ENCODE peak calls at places on chromosomes 1 and 21, in eight cellular contexts. O is Peyer's patch; K is CD8-positive, alpha-beta T cell; N is pancreas; P is right lobe of liver; E is cardiac muscle cell; X is neural progenitor cell; V is tibial nerve. D is an unnamed sample. For H3K36me3, the result is how much of the 10 kb centered on the place peaks cover.

GRCh38 chr1:42866549-42866948 is 20.1 kb downstream of the ZNF691 start:
- DNase-seq in O (no peak), K (no peak), N (no peak), P (no peak), E (no peak), X (no peak), V (no peak), D (no peak)

GRCh38 chr21:42145569-42146250 is 73.2 kb upstream of the ABCG1 start:
- DNase-seq in O (peak), K (peak), N (peak), P (no peak), E (peak), X (peak), V (peak), D (peak)

GRCh38 chr1:209241481-209241880 is 342.0 kb upstream of the CAMK1G start:
- DNase-seq in O (no peak), K (no peak), N (no peak), P (no peak), E (peak), X (no peak), V (no peak), D (no peak)

GRCh38 chr1:93180723-93181613 is at the start of gene CCDC18:
- DNase-seq in O (peak), K (peak), N (no peak), P (no peak), E (peak), X (no peak), V (peak), D (no peak)

GRCh38 chr1:200291106-200291505 is 118.7 kb downstream of the ZNF281 start:
- DNase-seq in O (no peak), K (no peak), N (no peak), P (no peak), E (no peak), X (no peak), V (no peak), D (no peak)

GRCh38 chr1:176049582-176049981 is 157.5 kb downstream of the COP1 start:
- DNase-seq in O (no peak), K (no peak), N (no peak), P (no peak), E (no peak), X (no peak), V (no peak), D (no peak)

GRCh38 chr1:231938651-231939050 is 312.1 kb downstream of the DISC1 start:
- DNase-seq in O (no peak), K (no peak), N (no peak), P (no peak), E (peak), X (no peak), V (no peak), D (no peak)

GRCh38 chr1:90357980-90358379 is 359.1 kb downstream of the BARHL2 start:
- DNase-seq in O (no peak), K (no peak), N (no peak), P (no peak), E (no peak), X (no peak), V (no peak), D (no peak)

GRCh38 chr1:186183970-186184628 is 191.0 kb downstream of the TPR start:
- DNase-seq in O (no peak), K (no peak), N (no peak), P (no peak), E (no peak), X (no peak), V (no peak), D (no peak)

GRCh38 chr1:195568389-195568788 is 1039.9 kb downstream of the KCNT2 start:
- DNase-seq in O (no peak), K (no peak), N (no peak), P (no peak), E (no peak), X (no peak), V (no peak), D (no peak)

GRCh38 chr1:23013657-23014056 is 2.0 kb downstream of the TEX46 start:
- DNase-seq in O (no peak), K (no peak), N (no peak), P (no peak), E (no peak), X (peak), V (no peak), D (no peak)

GRCh38 chr1:15345711-15346355 is 63.9 kb upstream of the EFHD2 start:
- DNase-seq in O (peak), K (peak), N (no peak), P (peak), E (no peak), X (no peak), V (no peak), D (peak)

GRCh38 chr1:24191860-24192259 is 4.8 kb upstream of the IFNLR1 start:
- DNase-seq in O (no peak), K (no peak), N (no peak), P (no peak), E (peak), X (no peak), V (no peak), D (no peak)

GRCh38 chr1:234820597-234820996 is 210.6 kb upstream of the IRF2BP2 start:
- DNase-seq in O (no peak), K (no peak), N (no peak), P (no peak), E (no peak), X (no peak), V (no peak), D (no peak)

GRCh38 chr1:107536266-107536665 is 395.4 kb downstream of the NTNG1 start:
- DNase-seq in O (no peak), K (no peak), N (no peak), P (no peak), E (peak), X (no peak), V (no peak), D (peak)

GRCh38 chr1:161439280-161440232 is 65.7 kb upstream of the FCGR2A start:
- DNase-seq in O (no peak), K (no peak), N (peak), P (no peak), E (peak), X (no peak), V (no peak), D (peak)

GRCh38 chr21:44982558-44983244 is 42.9 kb downstream of the SLX9 start:
- DNase-seq in O (no peak), K (no peak), N (no peak), P (peak), E (peak), X (no peak), V (no peak), D (no peak)

GRCh38 chr1:233597489-233597901 is 16.4 kb upstream of the KCNK1 start:
- DNase-seq in O (no peak), K (no peak), N (no peak), P (no peak), E (peak), X (no peak), V (no peak), D (no peak)

GRCh38 chr1:2253036-2253796 is 25.1 kb downstream of the SKI start:
- DNase-seq in O (no peak), K (no peak), N (no peak), P (no peak), E (no peak), X (no peak), V (no peak), D (peak)

GRCh38 chr1:46613661-46614603 is 2.7 kb downstream of the MOB3C start:
- DNase-seq in O (peak), K (peak), N (peak), P (peak), E (peak), X (peak), V (peak), D (peak)

GRCh38 chr1:29090937-29091618 is 32.6 kb downstream of the TMEM200B start:
- DNase-seq in O (no peak), K (no peak), N (no peak), P (no peak), E (no peak), X (no peak), V (no peak), D (no peak)

DNA sequence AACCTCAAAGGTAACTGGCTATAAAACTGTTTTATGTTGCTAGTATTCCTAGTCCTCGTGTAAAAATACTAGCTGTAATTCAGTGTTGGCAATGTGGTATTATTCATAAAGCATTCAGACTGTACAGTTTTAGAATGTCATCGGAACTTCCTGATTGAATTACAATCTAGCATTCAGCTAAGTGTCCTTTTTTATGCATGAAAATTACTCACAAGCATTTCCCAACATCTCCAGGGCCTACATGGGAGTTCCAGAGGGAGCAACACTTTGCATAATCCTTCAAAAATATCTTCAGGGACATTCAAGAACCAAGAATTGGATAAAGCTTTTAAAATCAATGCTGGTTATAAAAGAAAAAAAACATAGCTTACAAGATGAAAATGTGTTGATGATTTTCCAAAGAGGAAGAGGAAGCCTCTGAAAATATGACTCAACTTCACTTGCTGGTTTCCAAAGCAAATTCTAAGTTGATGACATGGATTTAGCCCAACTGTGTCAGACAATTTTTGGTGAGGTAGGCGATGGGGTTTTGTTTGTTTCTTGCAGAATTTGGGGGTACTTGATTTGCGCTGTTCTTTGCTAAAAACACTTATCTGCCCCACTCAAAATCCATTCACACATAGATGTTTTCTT is 137.8 kb downstream of the SLC44A5 start:
- DNase-seq in O (no peak), K (no peak), N (no peak), P (no peak), E (no peak), X (no peak), V (no peak), D (no peak)
- H3K4me3 ChIP-seq in O (no peak), K (no peak), N (no peak), P (no peak), E (no peak), X (no peak), V (no peak), D (no peak)

DNA sequence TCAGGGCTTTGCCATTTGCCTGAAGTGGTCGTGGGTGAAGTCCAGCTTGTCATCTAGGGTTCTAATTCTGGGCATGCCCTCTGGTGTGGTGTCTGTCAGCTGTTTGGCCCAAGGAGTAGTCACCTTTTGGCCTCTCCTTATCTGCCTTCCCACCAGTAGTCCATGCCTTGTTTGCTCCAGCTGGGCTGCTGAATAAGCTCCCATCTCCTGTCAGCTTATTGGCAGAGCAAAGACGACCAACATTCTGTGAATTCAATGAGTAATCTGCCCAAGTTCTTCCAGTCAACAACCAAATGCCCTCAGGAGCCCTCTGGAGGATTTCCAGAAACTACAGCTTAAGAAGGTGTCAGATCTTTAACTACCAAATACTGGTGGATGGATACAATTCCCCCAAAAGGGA is 7.0 kb downstream of the BCAN start:
- DNase-seq in O (no peak), K (no peak), N (peak), P (no peak), E (no peak), X (no peak), V (no peak), D (no peak)
- TF ChIP-seq CTCF in O (no peak), K (no peak), N (no peak), P (no peak), E (no peak), X (no peak), V (no peak), D (no peak)

GRCh38 chr1:26945138-26945537 is 15.1 kb downstream of the KDF1 start:
- DNase-seq in O (no peak), K (no peak), N (no peak), P (no peak), E (no peak), X (no peak), V (no peak), D (no peak)
- H3K36me3 ChIP-seq in O (under half), K (half or more), N (under half), P (under half), E (under half), X (under half), V (under half), D (under half)

GRCh38 chr1:38738207-38738606 is 121.4 kb downstream of the RRAGC start:
- DNase-seq in O (no peak), K (no peak), N (no peak), P (no peak), E (no peak), X (peak), V (no peak), D (no peak)

GRCh38 chr1:38736399-38736798 is 123.2 kb downstream of the RRAGC start:
- DNase-seq in O (no peak), K (no peak), N (no peak), P (no peak), E (no peak), X (no peak), V (no peak), D (no peak)

GRCh38 chr1:38741341-38741740 is 118.2 kb downstream of the RRAGC start:
- DNase-seq in O (no peak), K (no peak), N (no peak), P (no peak), E (peak), X (peak), V (no peak), D (no peak)

GRCh38 chr1:38743184-38743583 is 116.4 kb downstream of the RRAGC start:
- DNase-seq in O (no peak), K (no peak), N (no peak), P (no peak), E (no peak), X (no peak), V (no peak), D (no peak)

GRCh38 chr1:38740543-38740942 is 119.0 kb downstream of the RRAGC start:
- DNase-seq in O (no peak), K (no peak), N (no peak), P (no peak), E (no peak), X (no peak), V (no peak), D (no peak)
- H3K4me3 ChIP-seq in O (no peak), K (no peak), N (no peak), P (no peak), E (no peak), X (no peak), V (no peak), D (no peak)

GRCh38 chr1:5640845-5641244 is 351.4 kb downstream of the NPHP4 start:
- DNase-seq in O (no peak), K (no peak), N (no peak), P (no peak), E (no peak), X (peak), V (no peak), D (no peak)
- TF ChIP-seq CTCF in O (no peak), K (no peak), N (no peak), P (no peak), E (no peak), X (peak), V (no peak), D (no peak)

DNA sequence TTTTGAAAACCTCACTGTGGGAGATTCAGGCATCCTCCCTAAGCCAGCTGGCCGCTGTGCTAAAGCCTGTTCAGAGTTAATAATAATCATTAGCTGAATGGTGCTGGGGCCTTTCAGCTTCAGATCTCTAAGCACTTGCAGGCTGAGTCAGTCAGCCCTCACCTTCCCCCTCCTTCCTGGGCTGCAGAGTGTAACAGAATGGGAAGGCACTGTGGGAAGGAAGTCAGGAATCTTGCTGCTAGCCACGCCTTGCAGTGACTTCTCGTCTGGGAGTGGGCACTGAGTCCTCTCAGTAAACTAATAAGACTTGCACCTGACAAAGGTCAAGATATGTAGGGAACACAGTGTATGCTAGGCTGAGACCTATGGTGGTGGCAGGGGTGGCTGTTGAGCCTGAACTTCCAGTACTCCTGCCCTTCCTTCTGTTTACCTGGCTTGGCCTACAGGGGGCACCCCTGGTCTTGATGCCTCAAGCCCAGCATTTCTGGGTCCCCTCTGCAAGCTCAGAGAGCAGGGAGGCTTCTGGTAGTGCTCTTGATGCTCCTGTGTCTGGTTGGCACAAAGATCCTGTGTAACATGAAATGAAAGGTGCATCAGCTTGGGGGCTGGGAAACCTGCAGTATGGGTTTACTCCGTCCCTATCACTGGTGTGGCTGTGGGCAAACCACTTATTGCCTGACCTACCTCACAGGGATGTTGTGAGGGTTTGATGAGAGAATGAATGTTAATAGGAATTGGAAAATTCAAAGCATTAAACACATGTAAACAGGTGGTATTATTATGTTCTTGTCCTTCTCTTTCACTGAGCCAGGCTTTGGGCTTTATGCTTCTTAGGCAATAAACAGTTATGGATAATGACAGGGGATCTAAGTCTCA is 6.0 kb downstream of the CYB561D1 start:
- DNase-seq in O (peak), K (peak), N (no peak), P (peak), E (peak), X (peak), V (no peak), D (peak)
- H3K36me3 ChIP-seq in O (under half), K (under half), N (under half), P (under half), E (under half), X (under half), V (under half), D (under half)

GRCh38 chr1:156675715-156676311 is 1.4 kb downstream of the NES start:
- DNase-seq in O (no peak), K (no peak), N (no peak), P (no peak), E (no peak), X (peak), V (no peak), D (no peak)
- H3K4me3 ChIP-seq in O (peak), K (no peak), N (peak), P (peak), E (peak), X (peak), V (peak), D (no peak)

GRCh38 chr1:180168786-180169640 is 14.3 kb downstream of the QSOX1 start:
- DNase-seq in O (no peak), K (peak), N (peak), P (no peak), E (peak), X (peak), V (no peak), D (peak)
- TF ChIP-seq CTCF in O (peak), K (peak), N (peak), P (peak), E (peak), X (peak), V (no peak), D (peak)

GRCh38 chr1:35437200-35437599 is 120.0 kb downstream of the KIAA0319L start:
- DNase-seq in O (no peak), K (no peak), N (no peak), P (no peak), E (no peak), X (no peak), V (no peak), D (no peak)

GRCh38 chr1:35433714-35434113 is 123.5 kb downstream of the KIAA0319L start:
- DNase-seq in O (no peak), K (no peak), N (no peak), P (no peak), E (no peak), X (no peak), V (no peak), D (no peak)

GRCh38 chr1:35434703-35435102 is 122.5 kb downstream of the KIAA0319L start:
- DNase-seq in O (no peak), K (no peak), N (no peak), P (no peak), E (no peak), X (no peak), V (no peak), D (no peak)

GRCh38 chr1:35439626-35440025 is 117.6 kb downstream of the KIAA0319L start:
- DNase-seq in O (no peak), K (no peak), N (no peak), P (no peak), E (no peak), X (no peak), V (no peak), D (no peak)

GRCh38 chr1:35436078-35436477 is 121.1 kb downstream of the KIAA0319L start:
- DNase-seq in O (no peak), K (no peak), N (no peak), P (no peak), E (no peak), X (no peak), V (no peak), D (no peak)
- H3K36me3 ChIP-seq in O (under half), K (under half), N (under half), P (under half), E (under half), X (under half), V (under half), D (under half)

D was measured in mucosa of descending colon.